ENCODE peak calls at places on chromosomes 3 and 15, in six cellular contexts. N is endothelial cell, J is RWPE1, F is left ventricle myocardium inferior, L is nephron progenitor cell, M is breast epithelium. I is an unnamed sample.

GRCh38 chr15:25715536-25716413 is 147.4 kb downstream of the ATP10A start:
- DNase-seq in N (no peak), L (no peak), M (no peak), F (no peak), J (no peak), I (no peak)

GRCh38 chr3:194283218-194284006 is 67.7 kb downstream of the CPN2 start:
- DNase-seq in F (no peak), J (no peak), L (no peak), N (no peak), M (peak), I (no peak)

GRCh38 chr3:157159037-157159761 is 748 bp downstream of the CCNL1 start:
- DNase-seq in J (peak), M (peak), N (peak), L (peak), F (peak), I (peak)

GRCh38 chr3:94293793-94294195 is 230.9 kb downstream of the NSUN3 start:
- DNase-seq in M (no peak), J (no peak), N (no peak), L (no peak), F (no peak), I (no peak)

GRCh38 chr3:69241769-69242168 is 119.4 kb upstream of the LMOD3 start:
- DNase-seq in J (no peak), L (no peak), N (no peak), M (no peak), F (no peak), I (no peak)

GRCh38 chr15:84883433-84883832 is 1.0 kb upstream of the SLC28A1 start:
- DNase-seq in N (no peak), J (no peak), F (no peak), L (no peak), M (no peak), I (no peak)

GRCh38 chr3:58306662-58307286 is 454 bp downstream of the HTD2 start:
- DNase-seq in M (no peak), F (peak), J (peak), L (peak), N (peak), I (no peak)

GRCh38 chr15:36331531-36332275 is 247.7 kb upstream of the CDIN1 start:
- DNase-seq in M (no peak), N (no peak), L (no peak), J (no peak), F (no peak), I (no peak)

DNA sequence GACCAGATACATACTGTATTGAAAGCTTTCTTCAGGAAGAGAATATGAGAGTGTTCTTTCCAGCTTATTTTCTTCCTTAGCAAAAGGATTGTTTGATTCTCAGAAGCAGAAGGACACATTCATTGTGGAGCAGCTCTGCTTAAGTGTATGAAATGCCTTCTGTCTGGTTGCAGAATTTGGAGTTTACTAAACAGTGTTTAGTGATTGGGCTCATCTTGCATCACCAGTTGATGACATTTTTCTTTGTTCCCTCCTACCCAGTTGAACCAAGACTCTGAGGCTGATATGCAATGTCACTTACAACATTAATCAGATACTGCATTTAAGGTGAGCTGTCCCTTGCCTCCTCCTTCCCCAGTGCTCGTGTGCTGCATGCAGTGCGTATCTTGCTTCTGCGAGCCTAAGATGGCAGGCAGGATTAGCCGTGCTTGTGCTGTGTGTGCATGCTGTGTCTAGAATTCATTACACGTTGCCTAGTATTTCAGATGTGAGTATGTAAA is 18.4 kb downstream of the ZBTB38 start:
- DNase-seq in N (no peak), J (no peak), L (no peak), F (no peak), M (no peak), I (no peak)
- TF ChIP-seq CTCF in N (no peak), J (no peak), L (no peak), F (no peak), M (no peak), I (no peak)

GRCh38 chr15:28274635-28275034 is 47.3 kb downstream of the HERC2 start:
- DNase-seq in F (no peak), J (no peak), N (no peak), L (no peak), M (no peak), I (no peak)

GRCh38 chr15:28274211-28274610 is 47.8 kb downstream of the HERC2 start:
- DNase-seq in M (no peak), J (no peak), F (no peak), N (no peak), L (peak), I (no peak)

GRCh38 chr15:28272587-28272986 is 49.4 kb downstream of the HERC2 start:
- DNase-seq in F (no peak), L (no peak), N (no peak), J (no peak), M (no peak), I (no peak)

GRCh38 chr15:28271697-28272250 is 50.2 kb downstream of the HERC2 start:
- DNase-seq in L (no peak), N (no peak), F (no peak), J (no peak), M (no peak), I (no peak)

GRCh38 chr15:28273468-28273867 is 48.5 kb downstream of the HERC2 start:
- DNase-seq in J (no peak), F (no peak), M (no peak), L (peak), N (peak), I (no peak)
- TF ChIP-seq CTCF in J (no peak), F (peak), M (no peak), L (peak), N (peak), I (peak)

GRCh38 chr3:80767599-80767998 is 993.8 kb downstream of the GBE1 start:
- DNase-seq in M (no peak), L (no peak), N (no peak), F (no peak), J (no peak), I (no peak)

GRCh38 chr3:80770106-80771079 is 991.1 kb downstream of the GBE1 start:
- DNase-seq in N (peak), L (no peak), M (no peak), J (no peak), F (no peak), I (no peak)

GRCh38 chr3:80771085-80771484 is 990.4 kb downstream of the GBE1 start:
- DNase-seq in F (no peak), N (no peak), M (no peak), L (no peak), J (no peak), I (no peak)

GRCh38 chr3:80769683-80770082 is 991.8 kb downstream of the GBE1 start:
- DNase-seq in J (no peak), M (no peak), F (no peak), N (peak), L (no peak), I (no peak)
- TF ChIP-seq CTCF in J (no peak), M (no peak), F (no peak), N (no peak), L (no peak), I (no peak)

DNA sequence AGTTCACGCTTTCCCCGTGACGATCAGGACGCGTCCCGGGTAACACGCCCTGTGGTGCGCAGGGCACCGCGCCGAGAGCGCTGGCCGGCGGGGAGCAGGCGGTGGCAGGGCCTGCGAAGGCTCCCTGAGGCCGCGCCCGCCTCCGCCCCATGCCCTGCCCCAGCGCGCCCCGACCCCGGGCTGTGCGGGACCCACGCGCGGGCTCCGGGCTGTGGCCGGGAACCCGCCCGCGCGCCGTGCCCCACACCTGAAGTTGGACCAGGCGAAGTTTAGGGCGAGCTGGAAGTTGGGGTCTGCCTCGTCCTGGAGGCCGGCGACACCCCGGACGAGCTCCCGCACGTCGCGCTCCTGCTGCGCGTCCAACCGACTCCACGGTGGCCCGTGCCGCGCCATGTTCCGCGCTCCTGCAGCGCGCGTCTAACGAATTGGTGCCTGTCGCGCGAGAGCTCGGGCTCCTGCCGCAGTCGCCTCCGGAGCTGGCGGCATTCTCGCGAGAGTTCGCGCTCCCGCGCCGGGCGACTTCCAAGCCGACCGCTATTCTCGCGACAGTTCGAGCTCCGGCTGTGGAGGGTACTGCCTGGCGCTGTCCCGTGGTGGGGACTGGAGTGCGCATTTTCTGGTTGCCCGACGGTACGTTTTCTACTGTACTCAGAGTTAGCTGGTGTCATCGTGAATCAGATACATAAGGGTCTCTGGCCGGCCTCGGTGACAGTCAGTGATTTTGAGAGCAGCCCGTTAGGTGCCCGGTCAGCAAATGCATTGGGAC is at the start of gene TUBGCP5:
- DNase-seq in N (peak), M (peak), J (peak), L (peak), F (peak), I (peak)
- TF ChIP-seq CTCF in N (no peak), M (peak), J (no peak), L (peak), F (peak), I (peak)

GRCh38 chr15:41795996-41796395 is 21.7 kb downstream of the MAPKBP1 start:
- DNase-seq in J (no peak), M (no peak), F (no peak), L (no peak), N (no peak), I (no peak)
- TF ChIP-seq CTCF in J (no peak), M (no peak), F (no peak), L (no peak), N (no peak), I (no peak)

I was measured in type B pancreatic cell.